ENCODE peak calls at places on chromosomes 6 and 20, in nine cellular contexts. J is mesendoderm; Y is adrenal gland; G is glutamatergic neuron; M is AML-193; S is T-helper 17 cell; A is HTR-8/SVneo; T is body of pancreas; Z is activated CD4-positive, alpha-beta T cell treated with anti-CD3 and anti-CD28 coated beads for 4 hours. Q is an unnamed sample.

GRCh38 chr6:147381734-147382133 is 126.8 kb upstream of the SAMD5 start:
- DNase-seq in S (no peak), T (no peak), Y (no peak), J (no peak), M (no peak), Z (no peak), G (no peak), A (no peak), Q (no peak)

GRCh38 chr6:113361014-113361645 is 496.0 kb upstream of the MARCKS start:
- DNase-seq in G (no peak), Y (no peak), Z (no peak), T (no peak), J (no peak), A (no peak), M (no peak), S (no peak), Q (no peak)

GRCh38 chr6:85135376-85136094 is 314.3 kb upstream of the NT5E start:
- DNase-seq in J (no peak), A (no peak), M (no peak), Y (no peak), Z (no peak), G (no peak), T (no peak), S (no peak), Q (no peak)

GRCh38 chr6:28142446-28142845 is 763 bp downstream of the ZKSCAN8 start:
- DNase-seq in J (no peak), G (no peak), A (no peak), T (no peak), M (peak; percentile 15), Z (no peak), S (no peak), Y (no peak), Q (no peak)

GRCh38 chr6:124462746-124463145 is 499.5 kb upstream of the RNF217 start:
- DNase-seq in S (no peak), M (no peak), G (no peak), J (no peak), A (no peak), Y (no peak), Z (no peak), T (no peak), Q (no peak)

GRCh38 chr6:12010635-12011275 is 1.4 kb upstream of the HIVEP1 start:
- DNase-seq in J (peak; percentile 91), G (peak; percentile 65), Z (no peak), T (peak; percentile 73), A (peak; percentile 56), Y (peak; percentile 80), S (peak; percentile 47), M (peak; percentile 78), Q (no peak)

GRCh38 chr6:134840086-134840485 is 109.8 kb downstream of the ALDH8A1 start:
- DNase-seq in J (no peak), Y (no peak), G (no peak), A (no peak), S (no peak), M (no peak), T (no peak), Z (no peak), Q (no peak)

GRCh38 chr6:67544851-67545452 is 1090.1 kb upstream of the ADGRB3 start:
- DNase-seq in Z (no peak), G (no peak), T (no peak), S (no peak), M (no peak), Y (no peak), J (peak; percentile 32), A (no peak), Q (no peak)

GRCh38 chr20:18138266-18138582 is 561 bp downstream of the KAT14 start:
- DNase-seq in Z (no peak), G (no peak), T (no peak), J (no peak), M (no peak), S (no peak), Y (no peak), A (no peak), Q (no peak)

GRCh38 chr6:36510365-36510764 is 36.9 kb downstream of the STK38 start:
- DNase-seq in J (no peak), T (no peak), Z (no peak), M (no peak), S (no peak), G (no peak), A (no peak), Y (no peak), Q (no peak)

GRCh38 chr6:5712349-5713215 is 294.1 kb downstream of the NRN1 start:
- DNase-seq in G (no peak), Z (no peak), T (no peak), Y (no peak), A (no peak), S (no peak), M (no peak), J (no peak), Q (no peak)

GRCh38 chr20:4465855-4466545 is 255.7 kb upstream of the PRND start:
- DNase-seq in Z (no peak), M (no peak), G (no peak), Y (no peak), S (no peak), T (no peak), J (no peak), A (no peak), Q (no peak)

GRCh38 chr6:44059359-44060342 is 67.6 kb downstream of the MRPL14 start:
- DNase-seq in Z (no peak), J (no peak), A (no peak), S (no peak), M (no peak), T (no peak), G (no peak), Y (no peak), Q (no peak)

GRCh38 chr6:131107166-131107565 is 28.1 kb upstream of the AKAP7 start:
- DNase-seq in G (no peak), J (no peak), Y (no peak), S (no peak), M (no peak), A (peak; percentile 35), Z (no peak), T (no peak), Q (no peak)

GRCh38 chr6:105001906-105002305 is 45.0 kb downstream of the LIN28B start:
- DNase-seq in Y (no peak), M (no peak), S (no peak), Z (no peak), A (no peak), T (no peak), J (peak; percentile 61), G (peak; percentile 40), Q (no peak)

Q was measured in effector CD8-positive, alpha-beta T cell.